ENCODE peak calls at places on chromosomes 1 and 21, in eight cellular contexts. One of them, this sample, is unnamed.
A peak's percentile ranks its signal among the peaks of the same experiment; 100 is the strongest.

GRCh38 chr1:1337793-1338147 is 6.7 kb downstream of the TAS1R3 start:
- ATAC-seq in HepG2: no peak
- ATAC-seq in GM12878: peak; percentile 93
- ATAC-seq in HCT116: peak; percentile 81
- ATAC-seq in GM23338: peak; percentile 82
- ATAC-seq in Panc1: peak; percentile 62
- ATAC-seq in K562: peak; percentile 97
- ATAC-seq in upper lobe of left lung: no peak
- ATAC-seq in this sample: no peak

GRCh38 chr1:84021822-84022221 is 22.9 kb upstream of the TTLL7 start:
- ATAC-seq in K562: no peak
- ATAC-seq in HCT116: no peak
- ATAC-seq in Panc1: no peak
- ATAC-seq in upper lobe of left lung: no peak
- ATAC-seq in GM23338: no peak
- ATAC-seq in HepG2: no peak
- ATAC-seq in GM12878: no peak
- ATAC-seq in this sample: no peak

GRCh38 chr1:228464487-228464983 is 22.6 kb upstream of the RNF187 start:
- ATAC-seq in HCT116: no peak
- ATAC-seq in Panc1: peak; percentile 82
- ATAC-seq in GM23338: peak; percentile 86
- ATAC-seq in GM12878: peak; percentile 90
- ATAC-seq in HepG2: no peak
- ATAC-seq in upper lobe of left lung: peak; percentile 59
- ATAC-seq in K562: no peak
- ATAC-seq in this sample: peak; percentile 80

GRCh38 chr21:44510508-44511218 is 29.3 kb downstream of the KRTAP10-1 start:
- ATAC-seq in Panc1: peak; percentile 79
- ATAC-seq in GM23338: peak; percentile 89
- ATAC-seq in K562: peak; percentile 95
- ATAC-seq in HCT116: peak; percentile 93
- ATAC-seq in upper lobe of left lung: peak; percentile 58
- ATAC-seq in HepG2: peak; percentile 47
- ATAC-seq in GM12878: peak; percentile 95
- ATAC-seq in this sample: peak; percentile 27

GRCh38 chr1:173210716-173211231 is 3.6 kb upstream of the TNFSF4 start:
- ATAC-seq in GM12878: no peak
- ATAC-seq in HCT116: no peak
- ATAC-seq in GM23338: peak; percentile 80
- ATAC-seq in K562: no peak
- ATAC-seq in HepG2: peak; percentile 97
- ATAC-seq in upper lobe of left lung: no peak
- ATAC-seq in Panc1: no peak
- ATAC-seq in this sample: no peak

GRCh38 chr21:42164818-42165217 is 54.1 kb upstream of the ABCG1 start:
- ATAC-seq in Panc1: no peak
- ATAC-seq in GM23338: no peak
- ATAC-seq in K562: peak; percentile 25
- ATAC-seq in HCT116: peak; percentile 25
- ATAC-seq in upper lobe of left lung: no peak
- ATAC-seq in HepG2: peak; percentile 18
- ATAC-seq in GM12878: peak; percentile 45
- ATAC-seq in this sample: peak; percentile 10

GRCh38 chr1:24929876-24930702 is at the start of gene RUNX3:
- ATAC-seq in GM23338: peak; percentile 12
- ATAC-seq in upper lobe of left lung: peak; percentile 55
- ATAC-seq in HCT116: peak; percentile 85
- ATAC-seq in GM12878: peak; percentile 77
- ATAC-seq in Panc1: no peak
- ATAC-seq in K562: no peak
- ATAC-seq in HepG2: no peak
- ATAC-seq in this sample: peak; percentile 42

GRCh38 chr1:30754684-30755171 is 2.8 kb downstream of the LAPTM5 start:
- ATAC-seq in GM12878: peak; percentile 55
- ATAC-seq in HCT116: no peak
- ATAC-seq in GM23338: no peak
- ATAC-seq in Panc1: no peak
- ATAC-seq in upper lobe of left lung: no peak
- ATAC-seq in K562: no peak
- ATAC-seq in HepG2: no peak
- ATAC-seq in this sample: no peak

GRCh38 chr1:118158918-118159317 is 26.1 kb downstream of the SPAG17 start:
- ATAC-seq in GM23338: no peak
- ATAC-seq in HepG2: no peak
- ATAC-seq in Panc1: no peak
- ATAC-seq in GM12878: no peak
- ATAC-seq in HCT116: no peak
- ATAC-seq in K562: no peak
- ATAC-seq in upper lobe of left lung: no peak
- ATAC-seq in this sample: no peak

GRCh38 chr1:89973481-89974127 is 21.3 kb upstream of the ZNF326 start:
- ATAC-seq in upper lobe of left lung: no peak
- ATAC-seq in GM23338: no peak
- ATAC-seq in GM12878: no peak
- ATAC-seq in K562: peak; percentile 66
- ATAC-seq in Panc1: no peak
- ATAC-seq in HCT116: no peak
- ATAC-seq in HepG2: no peak
- ATAC-seq in this sample: no peak

GRCh38 chr21:35113064-35113463 is 64.0 kb upstream of the RUNX1 start:
- ATAC-seq in Panc1: no peak
- ATAC-seq in HepG2: no peak
- ATAC-seq in HCT116: no peak
- ATAC-seq in upper lobe of left lung: no peak
- ATAC-seq in GM12878: no peak
- ATAC-seq in K562: peak; percentile 55
- ATAC-seq in GM23338: no peak
- ATAC-seq in this sample: no peak

GRCh38 chr1:21268281-21269239 is 21.7 kb downstream of the ECE1 start:
- ATAC-seq in GM23338: no peak
- ATAC-seq in upper lobe of left lung: peak; percentile 39
- ATAC-seq in Panc1: no peak
- ATAC-seq in HCT116: no peak
- ATAC-seq in HepG2: no peak
- ATAC-seq in K562: no peak
- ATAC-seq in GM12878: no peak
- ATAC-seq in this sample: no peak

GRCh38 chr1:183827801-183828200 is 22.9 kb downstream of the RGL1 start:
- ATAC-seq in K562: no peak
- ATAC-seq in upper lobe of left lung: no peak
- ATAC-seq in GM12878: no peak
- ATAC-seq in GM23338: no peak
- ATAC-seq in HepG2: no peak
- ATAC-seq in HCT116: no peak
- ATAC-seq in Panc1: no peak
- ATAC-seq in this sample: peak; percentile 32

GRCh38 chr1:51070640-51071039 is 31.4 kb upstream of the C1orf185 start:
- ATAC-seq in K562: no peak
- ATAC-seq in HepG2: no peak
- ATAC-seq in GM23338: no peak
- ATAC-seq in upper lobe of left lung: no peak
- ATAC-seq in Panc1: no peak
- ATAC-seq in HCT116: no peak
- ATAC-seq in GM12878: no peak
- ATAC-seq in this sample: no peak

GRCh38 chr1:81305997-81306452 is 494.7 kb upstream of the ADGRL2 start:
- ATAC-seq in GM12878: peak; percentile 38
- ATAC-seq in K562: no peak
- ATAC-seq in upper lobe of left lung: peak; percentile 43
- ATAC-seq in HCT116: no peak
- ATAC-seq in Panc1: peak; percentile 58
- ATAC-seq in GM23338: peak; percentile 91
- ATAC-seq in HepG2: peak; percentile 55
- ATAC-seq in this sample: peak; percentile 72

GRCh38 chr1:16119504-16119903 is 36.4 kb downstream of the EPHA2 start:
- ATAC-seq in K562: no peak
- ATAC-seq in Panc1: no peak
- ATAC-seq in HepG2: peak; percentile 18
- ATAC-seq in GM12878: no peak
- ATAC-seq in GM23338: no peak
- ATAC-seq in HCT116: no peak
- ATAC-seq in upper lobe of left lung: no peak
- ATAC-seq in this sample: no peak

GRCh38 chr1:224338150-224338838 is 8.3 kb upstream of the NVL start:
- ATAC-seq in Panc1: no peak
- ATAC-seq in K562: peak; percentile 72
- ATAC-seq in HCT116: no peak
- ATAC-seq in GM12878: no peak
- ATAC-seq in HepG2: peak; percentile 77
- ATAC-seq in upper lobe of left lung: peak; percentile 88
- ATAC-seq in GM23338: no peak
- ATAC-seq in this sample: no peak

GRCh38 chr1:8796812-8797211 is 20.6 kb downstream of the RERE start:
- ATAC-seq in Panc1: no peak
- ATAC-seq in upper lobe of left lung: no peak
- ATAC-seq in GM12878: no peak
- ATAC-seq in HepG2: no peak
- ATAC-seq in K562: peak; percentile 52
- ATAC-seq in GM23338: no peak
- ATAC-seq in HCT116: no peak
- ATAC-seq in this sample: no peak

GRCh38 chr1:184513966-184514365 is 127.1 kb downstream of the C1orf21 start:
- ATAC-seq in GM12878: no peak
- ATAC-seq in GM23338: peak; percentile 61
- ATAC-seq in HepG2: no peak
- ATAC-seq in upper lobe of left lung: no peak
- ATAC-seq in K562: no peak
- ATAC-seq in HCT116: no peak
- ATAC-seq in Panc1: no peak
- ATAC-seq in this sample: peak; percentile 72

GRCh38 chr1:47569681-47570470 is 132.0 kb downstream of the FOXD2 start:
- ATAC-seq in GM12878: no peak
- ATAC-seq in GM23338: peak; percentile 79
- ATAC-seq in upper lobe of left lung: peak; percentile 89
- ATAC-seq in K562: peak; percentile 66
- ATAC-seq in HepG2: peak; percentile 75
- ATAC-seq in Panc1: peak; percentile 80
- ATAC-seq in HCT116: peak; percentile 99
- ATAC-seq in this sample: peak; percentile 74

GRCh38 chr1:75058424-75058823 is 75.8 kb upstream of the LHX8 start:
- ATAC-seq in HCT116: no peak
- ATAC-seq in HepG2: no peak
- ATAC-seq in GM23338: no peak
- ATAC-seq in GM12878: no peak
- ATAC-seq in K562: no peak
- ATAC-seq in Panc1: no peak
- ATAC-seq in upper lobe of left lung: no peak
- ATAC-seq in this sample: no peak

GRCh38 chr1:75053207-75053606 is 81.0 kb upstream of the LHX8 start:
- ATAC-seq in upper lobe of left lung: no peak
- ATAC-seq in K562: no peak
- ATAC-seq in HepG2: peak; percentile 63
- ATAC-seq in HCT116: peak; percentile 67
- ATAC-seq in Panc1: no peak
- ATAC-seq in GM12878: peak; percentile 30
- ATAC-seq in GM23338: peak; percentile 86
- ATAC-seq in this sample: no peak
- TF ChIP-seq CTCF in upper lobe of left lung: no peak
- TF ChIP-seq CTCF in K562: no peak
- TF ChIP-seq CTCF in HepG2: peak; percentile 21
- TF ChIP-seq CTCF in HCT116: peak; percentile 20
- TF ChIP-seq CTCF in Panc1: no peak
- TF ChIP-seq CTCF in GM12878: no peak
- TF ChIP-seq CTCF in GM23338: peak; percentile 80
- TF ChIP-seq CTCF in this sample: no peak

DNA sequence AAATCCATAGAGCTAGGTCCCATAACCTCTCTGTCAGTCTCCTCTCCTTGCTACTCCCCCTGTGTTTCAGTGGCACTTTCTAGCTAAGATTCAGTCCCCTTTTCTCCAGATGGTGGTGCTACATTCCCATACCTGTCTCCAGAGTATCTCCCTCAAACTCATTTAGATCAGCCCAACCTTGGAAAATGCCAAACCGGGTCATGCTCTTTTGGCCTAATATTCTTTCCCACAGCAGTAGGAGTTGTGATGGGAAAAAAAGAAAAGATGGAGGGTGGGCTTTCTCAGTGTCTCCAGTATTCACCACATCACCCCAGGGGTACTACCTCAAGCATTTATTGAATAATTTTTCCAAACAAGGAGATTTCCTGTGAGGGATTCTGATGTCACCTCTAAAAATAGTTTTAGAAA is 3.2 kb upstream of the RXFP4 start:
- ATAC-seq in Panc1: peak; percentile 31
- ATAC-seq in HCT116: peak; percentile 30
- ATAC-seq in HepG2: peak; percentile 11
- ATAC-seq in GM12878: peak; percentile 35
- ATAC-seq in upper lobe of left lung: no peak
- ATAC-seq in GM23338: peak; percentile 41
- ATAC-seq in K562: peak; percentile 63
- ATAC-seq in this sample: peak; percentile 23
- TF ChIP-seq POLR2AphosphoS5 in Panc1: no peak
- TF ChIP-seq POLR2AphosphoS5 in HCT116: no peak
- TF ChIP-seq POLR2AphosphoS5 in HepG2: no peak
- TF ChIP-seq POLR2AphosphoS5 in GM12878: no peak
- TF ChIP-seq POLR2AphosphoS5 in upper lobe of left lung: no peak
- TF ChIP-seq POLR2AphosphoS5 in GM23338: no peak
- TF ChIP-seq POLR2AphosphoS5 in K562: no peak
- TF ChIP-seq POLR2AphosphoS5 in this sample: no peak

GRCh38 chr1:101317590-101317989 is 80.8 kb downstream of the S1PR1 start:
- ATAC-seq in HCT116: no peak
- ATAC-seq in GM12878: no peak
- ATAC-seq in GM23338: no peak
- ATAC-seq in K562: peak; percentile 22
- ATAC-seq in HepG2: no peak
- ATAC-seq in Panc1: no peak
- ATAC-seq in upper lobe of left lung: no peak
- ATAC-seq in this sample: no peak
- TF ChIP-seq CTCF in HCT116: peak; percentile 24
- TF ChIP-seq CTCF in GM12878: peak; percentile 17
- TF ChIP-seq CTCF in GM23338: peak; percentile 59
- TF ChIP-seq CTCF in K562: peak; percentile 11
- TF ChIP-seq CTCF in HepG2: no peak
- TF ChIP-seq CTCF in Panc1: no peak
- TF ChIP-seq CTCF in upper lobe of left lung: no peak
- TF ChIP-seq CTCF in this sample: no peak

GRCh38 chr1:52152976-52153375 is 11.1 kb downstream of the ZFYVE9 start:
- ATAC-seq in K562: peak; percentile 29
- ATAC-seq in HCT116: no peak
- ATAC-seq in GM23338: no peak
- ATAC-seq in GM12878: no peak
- ATAC-seq in upper lobe of left lung: no peak
- ATAC-seq in HepG2: no peak
- ATAC-seq in Panc1: no peak
- ATAC-seq in this sample: no peak

GRCh38 chr1:52157582-52157981 is 15.7 kb downstream of the ZFYVE9 start:
- ATAC-seq in Panc1: no peak
- ATAC-seq in GM12878: no peak
- ATAC-seq in K562: no peak
- ATAC-seq in HepG2: no peak
- ATAC-seq in GM23338: no peak
- ATAC-seq in upper lobe of left lung: no peak
- ATAC-seq in HCT116: peak; percentile 28
- ATAC-seq in this sample: no peak

GRCh38 chr1:52156460-52156859 is 14.6 kb downstream of the ZFYVE9 start:
- ATAC-seq in HepG2: no peak
- ATAC-seq in Panc1: no peak
- ATAC-seq in K562: no peak
- ATAC-seq in GM23338: no peak
- ATAC-seq in GM12878: no peak
- ATAC-seq in HCT116: no peak
- ATAC-seq in upper lobe of left lung: no peak
- ATAC-seq in this sample: no peak

GRCh38 chr1:52153898-52154297 is 12.0 kb downstream of the ZFYVE9 start:
- ATAC-seq in GM23338: no peak
- ATAC-seq in GM12878: no peak
- ATAC-seq in upper lobe of left lung: no peak
- ATAC-seq in HCT116: no peak
- ATAC-seq in K562: no peak
- ATAC-seq in HepG2: no peak
- ATAC-seq in Panc1: no peak
- ATAC-seq in this sample: no peak

GRCh38 chr1:52152572-52152971 is 10.7 kb downstream of the ZFYVE9 start:
- ATAC-seq in HCT116: no peak
- ATAC-seq in GM12878: no peak
- ATAC-seq in K562: no peak
- ATAC-seq in Panc1: no peak
- ATAC-seq in GM23338: no peak
- ATAC-seq in HepG2: no peak
- ATAC-seq in upper lobe of left lung: no peak
- ATAC-seq in this sample: no peak
- TF ChIP-seq POLR2AphosphoS5 in HCT116: no peak
- TF ChIP-seq POLR2AphosphoS5 in GM12878: no peak
- TF ChIP-seq POLR2AphosphoS5 in K562: no peak
- TF ChIP-seq POLR2AphosphoS5 in Panc1: no peak
- TF ChIP-seq POLR2AphosphoS5 in GM23338: no peak
- TF ChIP-seq POLR2AphosphoS5 in HepG2: no peak
- TF ChIP-seq POLR2AphosphoS5 in upper lobe of left lung: no peak
- TF ChIP-seq POLR2AphosphoS5 in this sample: no peak

This sample was measured in gastroesophageal sphincter.